ENCODE peak calls at places on chromosomes 11 and 22, in ten cellular contexts. F is mammary epithelial cell; Z is HEK293T; P is NCI-H1930; G is RPMI7951; W is AML-193; V is GM10248; X is EL; E is stimulated activated CD4-positive, alpha-beta T cell treated with anti-CD3 and anti-CD28 coated beads, Interleukin-4, amount 100 ng/mL, for 1 hour; T is activated T-cell treated with anti-CD3 and anti-CD28 coated beads, Interleukin-2, amount 50 U/mL, for 24 hours. Q is an unnamed sample.

GRCh38 chr11:134181707-134182106 is 42.1 kb downstream of the NCAPD3 start:
- DNase-seq in Z (no peak), F (peak), P (no peak), W (no peak), V (no peak), T (no peak), X (peak), E (no peak), G (no peak), Q (no peak)

GRCh38 chr11:70407121-70407520 is 8.8 kb downstream of the CTTN start:
- DNase-seq in Z (no peak), G (no peak), F (no peak), X (no peak), W (no peak), P (no peak), V (no peak), E (no peak), T (no peak), Q (no peak)

GRCh38 chr11:19614370-19614936 is 98.2 kb upstream of the NAV2 start:
- DNase-seq in T (no peak), X (no peak), G (peak), F (no peak), Z (no peak), V (no peak), W (no peak), E (no peak), P (no peak), Q (no peak)

GRCh38 chr11:103525069-103525468 is 415.8 kb downstream of the DYNC2H1 start:
- DNase-seq in V (no peak), Z (no peak), F (peak), P (no peak), T (no peak), W (no peak), X (peak), E (no peak), G (peak), Q (no peak)

GRCh38 chr11:41351825-41352224 is 107.6 kb downstream of the LRRC4C start:
- DNase-seq in T (no peak), Z (no peak), G (no peak), W (no peak), P (no peak), X (no peak), E (no peak), F (no peak), V (no peak), Q (no peak)

GRCh38 chr22:39414886-39415285 is 15.3 kb downstream of the TAB1 start:
- DNase-seq in E (no peak), T (no peak), W (no peak), Z (no peak), F (no peak), G (no peak), P (no peak), X (no peak), V (no peak), Q (no peak)

GRCh38 chr22:19755722-19756287 is 4.8 kb upstream of the TBX1 start:
- DNase-seq in P (no peak), V (no peak), X (no peak), E (no peak), T (no peak), Z (no peak), G (no peak), W (no peak), F (no peak), Q (no peak)

GRCh38 chr22:29456211-29456671 is 17.9 kb downstream of the RFPL1 start:
- DNase-seq in T (no peak), Z (no peak), G (no peak), E (no peak), F (no peak), P (no peak), V (no peak), W (no peak), X (no peak), Q (no peak)

GRCh38 chr11:25816411-25816810 is 515.5 kb upstream of the ANO3 start:
- DNase-seq in X (no peak), G (no peak), V (no peak), F (no peak), P (no peak), Z (no peak), T (no peak), W (no peak), E (no peak), Q (no peak)

GRCh38 chr11:76201672-76202412 is 4.5 kb downstream of the WNT11 start:
- DNase-seq in V (no peak), T (no peak), Z (no peak), E (no peak), X (no peak), P (no peak), W (no peak), G (no peak), F (no peak), Q (no peak)

GRCh38 chr11:4891996-4892640 is 10.4 kb downstream of the OR51T1 start:
- DNase-seq in X (peak), V (no peak), F (peak), T (no peak), W (no peak), P (no peak), G (peak), Z (no peak), E (no peak), Q (no peak)

Q was measured in neural crest cell.